ENCODE peak calls at places on chromosomes 6 and 20, in six cellular contexts. U is AG09309, E is neural crest cell, F is tibial nerve, L is GM12865, V is upper lobe of right lung. K is an unnamed sample.

GRCh38 chr6:156776470-156776840 is 723 bp upstream of the ARID1B start:
- DNase-seq in U (no peak), F (no peak), E (no peak), L (peak), V (no peak), K (peak)

GRCh38 chr6:37531026-37531425 is 31.3 kb upstream of the CCDC167 start:
- DNase-seq in V (no peak), F (no peak), L (no peak), U (no peak), E (no peak), K (no peak)

GRCh38 chr20:57714409-57715267 is 4.8 kb upstream of the PMEPA1 start:
- DNase-seq in F (no peak), V (no peak), E (no peak), U (peak), L (no peak), K (no peak)

GRCh38 chr20:52268184-52268583 is 76.6 kb upstream of the ZFP64 start:
- DNase-seq in L (no peak), V (no peak), U (no peak), F (no peak), E (no peak), K (no peak)

GRCh38 chr20:47730744-47731143 is 54.5 kb downstream of the SULF2 start:
- DNase-seq in V (no peak), E (no peak), F (no peak), U (no peak), L (no peak), K (no peak)

GRCh38 chr6:43871933-43872332 is 101.9 kb downstream of the VEGFA start:
- DNase-seq in F (no peak), U (no peak), V (no peak), E (no peak), L (no peak), K (no peak)

GRCh38 chr20:58511861-58512260 is 3.3 kb downstream of the APCDD1L start:
- DNase-seq in U (no peak), E (no peak), F (no peak), V (no peak), L (no peak), K (no peak)

GRCh38 chr6:27133281-27134227 is 113.9 kb upstream of the PRSS16 start:
- DNase-seq in L (peak), V (peak), F (no peak), E (peak), U (no peak), K (no peak)

GRCh38 chr20:58816957-58817651 is 33.6 kb downstream of the GNAS-AS1 start:
- DNase-seq in E (no peak), V (no peak), U (no peak), L (no peak), F (no peak), K (no peak)

GRCh38 chr6:112331306-112331705 is 15.8 kb upstream of the RFPL4B start:
- DNase-seq in U (no peak), V (no peak), E (no peak), F (no peak), L (no peak), K (no peak)

GRCh38 chr20:53984354-53984753 is 86.0 kb downstream of the BCAS1 start:
- DNase-seq in U (peak), F (no peak), E (no peak), V (no peak), L (no peak), K (no peak)

GRCh38 chr20:21179796-21180195 is 53.9 kb downstream of the KIZ start:
- DNase-seq in F (no peak), U (peak), V (no peak), L (no peak), E (no peak), K (no peak)

GRCh38 chr6:145483191-145483996 is 251.9 kb downstream of the EPM2A start:
- DNase-seq in L (no peak), F (no peak), V (no peak), U (no peak), E (no peak), K (no peak)

GRCh38 chr20:19977373-19977770 is 39.8 kb upstream of the NAA20 start:
- DNase-seq in E (no peak), V (no peak), L (no peak), F (no peak), U (no peak), K (no peak)

GRCh38 chr6:39553811-39554802 is 171.1 kb downstream of the KIF6 start:
- DNase-seq in V (no peak), F (no peak), L (no peak), U (no peak), E (no peak), K (no peak)

GRCh38 chr6:167750956-167751358 is 75.8 kb upstream of the AFDN start:
- DNase-seq in U (no peak), F (no peak), L (no peak), V (peak), E (no peak), K (no peak)

GRCh38 chr6:99282479-99283062 is 66.9 kb downstream of the FAXC start:
- DNase-seq in F (no peak), U (no peak), L (no peak), V (no peak), E (no peak), K (peak)

GRCh38 chr6:166830185-166830890 is 126.0 kb downstream of the RNASET2 start:
- DNase-seq in U (no peak), E (no peak), F (no peak), L (peak), V (no peak), K (peak)

GRCh38 chr6:17130786-17131185 is 28.9 kb downstream of the STMND1 start:
- DNase-seq in L (no peak), U (no peak), V (no peak), F (no peak), E (no peak), K (no peak)

GRCh38 chr20:50357783-50358161 is 152.4 kb upstream of the PTPN1 start:
- DNase-seq in F (no peak), E (no peak), V (no peak), U (no peak), L (no peak), K (no peak)

GRCh38 chr6:106732541-106732940 is 103.2 kb downstream of the QRSL1 start:
- DNase-seq in U (no peak), L (no peak), E (no peak), V (no peak), F (no peak), K (no peak)

GRCh38 chr20:49345538-49345937 is 67.7 kb upstream of the ZNFX1 start:
- DNase-seq in L (no peak), V (no peak), F (no peak), E (no peak), U (peak), K (no peak)

DNA sequence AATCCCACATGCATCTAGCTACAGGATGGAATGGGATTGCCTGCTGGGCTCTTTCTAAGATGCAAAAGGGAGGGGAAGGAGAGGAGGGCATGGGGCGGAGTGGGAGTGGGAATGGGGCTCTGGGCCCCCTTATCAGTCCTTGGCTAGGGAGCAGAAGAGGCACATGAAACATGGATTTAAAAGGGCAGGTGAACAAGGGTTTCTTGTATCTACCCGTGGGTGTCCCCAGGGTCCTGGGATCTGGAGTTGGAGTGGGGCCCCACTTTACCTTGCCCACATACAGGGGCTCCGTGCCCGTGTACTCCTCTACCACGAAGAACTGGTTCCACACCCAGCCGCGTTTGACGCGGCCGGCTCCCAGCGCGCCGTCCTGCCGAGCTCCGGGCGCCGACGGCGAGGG is 57.5 kb downstream of the CDH22 start:
- DNase-seq in E (no peak), F (no peak), L (no peak), V (no peak), U (no peak), K (no peak)
- TF ChIP-seq CTCF in E (no peak), F (no peak), L (no peak), V (no peak), U (no peak), K (no peak)

GRCh38 chr6:134846865-134847264 is 103.0 kb downstream of the ALDH8A1 start:
- DNase-seq in U (no peak), V (no peak), E (no peak), F (no peak), L (no peak), K (no peak)
- TF ChIP-seq CTCF in U (no peak), V (no peak), E (no peak), F (no peak), L (no peak), K (no peak)

GRCh38 chr20:1401431-1401907 is 8.6 kb upstream of the FKBP1A start:
- DNase-seq in L (no peak), U (no peak), V (no peak), F (no peak), E (no peak), K (no peak)
- TF ChIP-seq CTCF in L (no peak), U (no peak), V (no peak), F (no peak), E (no peak), K (no peak)

DNA sequence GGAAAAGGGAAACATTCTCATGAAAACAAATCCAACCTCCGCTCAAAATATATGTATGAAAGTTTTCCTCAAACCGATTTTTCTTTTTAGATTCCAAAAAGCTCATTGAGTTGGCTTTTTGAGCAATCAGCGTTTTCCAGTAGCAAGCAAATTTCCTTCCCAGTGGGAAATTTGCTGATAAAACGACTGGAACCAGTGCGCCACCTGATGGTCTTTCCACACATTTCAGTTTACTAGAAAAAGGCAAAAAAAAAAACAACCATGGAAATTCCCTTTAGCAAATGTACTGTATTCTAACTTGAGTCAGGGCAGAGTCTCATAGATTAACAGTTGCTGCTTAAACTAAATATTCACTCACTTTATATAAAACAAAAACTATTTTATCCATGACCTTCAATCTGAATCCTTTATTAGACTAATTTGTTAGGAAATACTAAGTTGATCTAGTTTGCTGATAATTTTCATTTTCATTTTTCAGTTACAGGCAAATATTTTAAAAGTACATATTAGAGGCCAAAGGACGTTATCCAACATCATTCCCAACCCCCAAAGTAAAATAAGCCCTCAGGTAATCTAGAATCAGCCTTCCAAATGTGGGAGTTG is 271.5 kb downstream of the FOXA2 start:
- DNase-seq in L (peak), E (peak), U (peak), F (no peak), V (no peak), K (peak)
- TF ChIP-seq CTCF in L (peak), E (peak), U (peak), F (peak), V (peak), K (peak)

GRCh38 chr6:82006027-82006738 is 241.4 kb downstream of the IBTK start:
- DNase-seq in U (no peak), V (no peak), L (peak), E (no peak), F (no peak), K (no peak)
- TF ChIP-seq CTCF in U (peak), V (peak), L (peak), E (peak), F (peak), K (peak)

DNA sequence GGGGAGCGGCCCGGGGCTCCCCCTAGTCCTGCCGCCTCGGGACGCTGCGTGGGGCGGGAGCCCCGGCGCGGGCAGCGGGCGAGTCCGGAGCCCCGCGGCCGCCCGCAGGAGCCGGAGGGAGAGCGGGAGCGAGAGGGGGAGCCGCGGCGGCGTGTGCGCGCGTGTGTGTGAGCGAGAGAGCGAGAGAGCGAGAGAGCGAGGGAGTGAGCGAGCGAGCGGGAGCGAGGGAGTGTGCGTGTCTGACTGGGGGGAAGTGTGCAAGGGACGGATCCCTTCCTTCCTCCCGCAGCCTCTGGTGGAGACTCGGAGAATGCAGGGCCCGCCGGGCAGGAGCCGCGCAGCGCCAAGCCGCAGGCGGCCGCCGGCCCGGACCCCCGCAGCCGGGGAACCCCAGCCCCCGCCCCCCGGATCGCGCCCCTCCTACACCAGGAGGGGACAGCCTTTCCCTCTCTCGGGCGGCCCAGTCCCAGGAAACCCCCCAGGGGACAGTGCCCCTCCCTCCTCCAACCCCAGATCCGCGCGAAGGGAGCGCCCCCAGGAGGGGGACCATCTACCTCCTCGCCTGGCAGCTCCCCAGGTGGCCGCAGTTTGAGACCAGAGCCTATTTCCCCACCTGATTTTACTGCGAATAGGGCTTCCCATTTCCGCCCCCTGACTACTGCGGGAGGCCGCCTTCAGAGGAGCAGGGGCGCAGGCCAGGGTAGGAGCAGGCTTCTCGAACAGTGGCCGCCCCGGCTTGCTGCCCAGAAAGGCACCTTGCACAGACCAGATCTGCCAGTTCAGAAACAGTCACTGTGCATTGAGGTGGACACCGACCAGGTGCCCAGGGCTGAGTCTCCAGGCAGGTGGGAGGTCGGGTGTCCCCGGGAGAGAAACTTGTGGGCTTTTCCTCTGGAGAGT is at the start of gene CDH22:
- DNase-seq in E (peak), L (peak), F (no peak), U (no peak), V (no peak), K (peak)
- TF ChIP-seq CTCF in E (peak), L (no peak), F (peak), U (peak), V (peak), K (peak)